ENCODE peak calls at places on chromosomes 7 and 10, in four cellular contexts. H is OCI-LY7, M is neuronal stem cell, E is keratinocyte. Z is an unnamed sample.

GRCh38 chr10:78634389-78634815 is 434.4 kb upstream of the ZMIZ1 start:
- DNase-seq in H (peak), E (no peak), M (no peak), Z (peak)

GRCh38 chr10:23095966-23096813 is 811 bp downstream of the MSRB2 start:
- DNase-seq in E (no peak), M (peak), H (peak), Z (no peak)

GRCh38 chr7:75823198-75823910 is 9.7 kb upstream of the CCL24 start:
- DNase-seq in H (no peak), M (no peak), E (no peak), Z (peak)

GRCh38 chr10:119270893-119271361 is 63.6 kb downstream of the GRK5 start:
- DNase-seq in H (no peak), E (no peak), M (no peak), Z (peak)

GRCh38 chr10:53765311-53765710 is 992.7 kb upstream of the MBL2 start:
- DNase-seq in E (no peak), M (no peak), H (no peak), Z (no peak)

GRCh38 chr7:12942599-12942998 is 255.2 kb downstream of the ARL4A start:
- DNase-seq in E (no peak), M (no peak), H (no peak), Z (no peak)

GRCh38 chr7:12951397-12951801 is 264.0 kb downstream of the ARL4A start:
- DNase-seq in E (no peak), H (no peak), M (no peak), Z (peak)

GRCh38 chr7:40469481-40469880 is 334.7 kb downstream of the SUGCT start:
- DNase-seq in M (no peak), E (no peak), H (no peak), Z (no peak)

GRCh38 chr7:100493476-100494264 is 9.9 kb downstream of the NYAP1 start:
- DNase-seq in E (no peak), M (no peak), H (peak), Z (no peak)

GRCh38 chr10:14822879-14823755 is 14.7 kb downstream of the CDNF start:
- DNase-seq in E (no peak), H (peak), M (peak), Z (peak)

GRCh38 chr10:64112697-64113367 is 591.6 kb downstream of the REEP3 start:
- DNase-seq in E (no peak), H (no peak), M (no peak), Z (no peak)

GRCh38 chr10:48526846-48527505 is 77.9 kb downstream of the ARHGAP22 start:
- DNase-seq in E (no peak), H (no peak), M (no peak), Z (no peak)

GRCh38 chr10:82826132-82826531 is 951.1 kb downstream of the NRG3 start:
- DNase-seq in H (no peak), M (no peak), E (peak), Z (no peak)

GRCh38 chr7:142868188-142868811 is 13.4 kb downstream of the EPHB6 start:
- DNase-seq in H (no peak), M (no peak), E (no peak), Z (peak)

GRCh38 chr10:132526676-132527075 is 10.9 kb upstream of the INPP5A start:
- DNase-seq in E (no peak), H (no peak), M (no peak), Z (no peak)

GRCh38 chr10:68604441-68604840 is 44.3 kb downstream of the TET1 start:
- DNase-seq in E (no peak), H (no peak), M (no peak), Z (no peak)

GRCh38 chr7:51123322-51124021 is 193.1 kb downstream of the COBL start:
- DNase-seq in E (peak), M (no peak), H (no peak), Z (peak)

GRCh38 chr10:86263907-86264306 is 102.7 kb downstream of the GRID1 start:
- DNase-seq in H (no peak), M (no peak), E (no peak), Z (no peak)

GRCh38 chr10:110820321-110820814 is 51.4 kb upstream of the PDCD4 start:
- DNase-seq in E (no peak), M (no peak), H (no peak), Z (no peak)

GRCh38 chr7:35722054-35722849 is 27.3 kb upstream of the HERPUD2 start:
- DNase-seq in E (no peak), M (no peak), H (peak), Z (no peak)

GRCh38 chr10:72687035-72687434 is 4.9 kb upstream of the MCU start:
- DNase-seq in H (no peak), M (no peak), E (no peak), Z (no peak)

GRCh38 chr7:131108212-131108980 is 219.3 kb upstream of the MKLN1 start:
- DNase-seq in H (peak), M (no peak), E (no peak), Z (no peak)

GRCh38 chr10:17838080-17838634 is 29.0 kb downstream of the MRC1 start:
- DNase-seq in M (no peak), H (no peak), E (no peak), Z (no peak)

GRCh38 chr10:103660364-103661197 is 167.1 kb downstream of the NEURL1 start:
- DNase-seq in H (no peak), E (no peak), M (no peak), Z (no peak)

GRCh38 chr10:126628746-126629145 is 41.7 kb downstream of the C10orf90 start:
- DNase-seq in H (no peak), M (no peak), E (no peak), Z (no peak)

GRCh38 chr7:16627236-16627635 is 18.3 kb downstream of the ANKMY2 start:
- DNase-seq in E (no peak), H (no peak), M (no peak), Z (no peak)

GRCh38 chr7:129501760-129502707 is at the start of gene SMKR1:
- DNase-seq in M (peak), E (no peak), H (peak), Z (peak)

GRCh38 chr7:12139421-12139820 is 71.7 kb upstream of the TMEM106B start:
- DNase-seq in E (no peak), M (no peak), H (no peak), Z (peak)

GRCh38 chr7:4714767-4715384 is 32.8 kb downstream of the FOXK1 start:
- DNase-seq in E (no peak), H (no peak), M (no peak), Z (no peak)
- H3K4me3 ChIP-seq in E (no peak), H (no peak), M (no peak), Z (no peak)

DNA sequence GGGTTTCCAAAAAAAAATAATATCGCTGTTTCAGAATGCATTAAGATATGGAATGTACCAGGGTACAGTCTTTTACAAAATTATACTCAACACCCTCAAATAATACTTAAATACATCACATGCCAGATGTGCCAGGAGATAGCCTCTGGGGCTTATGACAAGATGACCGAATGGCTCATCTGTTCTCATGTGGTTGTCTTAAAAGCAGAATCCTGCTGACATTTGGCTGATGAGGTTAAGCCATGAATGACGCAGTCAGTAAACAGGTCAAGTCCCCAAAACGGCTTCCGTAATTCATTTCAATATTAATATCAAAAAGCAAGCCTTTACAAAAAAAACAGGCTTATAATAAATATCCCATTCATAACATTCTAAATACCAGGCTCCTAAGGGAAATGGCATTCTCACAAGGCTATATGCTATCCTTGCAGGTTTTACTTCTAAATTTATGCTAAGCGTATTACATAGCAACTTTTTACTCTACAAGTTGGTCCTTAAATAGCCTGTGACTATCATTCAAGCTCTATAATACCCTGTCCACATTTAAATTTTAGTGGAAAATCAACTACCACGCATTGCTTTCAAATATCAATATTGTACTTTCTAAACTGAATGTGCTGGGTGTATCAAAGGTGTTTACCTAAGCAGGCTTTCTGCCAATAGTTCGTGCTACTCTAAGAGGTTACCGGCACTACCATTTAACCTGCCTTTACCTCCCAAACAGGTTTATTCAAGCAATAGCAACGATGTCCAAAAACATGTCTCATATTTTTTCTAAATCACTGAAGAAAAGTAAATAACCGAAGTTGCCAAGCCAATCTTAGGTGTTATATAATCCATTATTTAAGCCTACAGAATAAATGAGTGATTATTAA is 15.6 kb downstream of the SMURF1 start:
- DNase-seq in H (no peak), E (no peak), M (no peak), Z (no peak)
- H3K4me3 ChIP-seq in H (no peak), E (no peak), M (no peak), Z (no peak)

GRCh38 chr7:26102176-26102575 is 49.8 kb upstream of the NFE2L3 start:
- DNase-seq in H (no peak), E (no peak), M (no peak), Z (no peak)
- H3K4me3 ChIP-seq in H (peak), E (no peak), M (peak), Z (no peak)

GRCh38 chr10:113199459-113199858 is 249.4 kb downstream of the TCF7L2 start:
- DNase-seq in M (no peak), H (no peak), E (no peak), Z (no peak)
- H3K4me3 ChIP-seq in M (no peak), H (no peak), E (no peak), Z (no peak)

DNA sequence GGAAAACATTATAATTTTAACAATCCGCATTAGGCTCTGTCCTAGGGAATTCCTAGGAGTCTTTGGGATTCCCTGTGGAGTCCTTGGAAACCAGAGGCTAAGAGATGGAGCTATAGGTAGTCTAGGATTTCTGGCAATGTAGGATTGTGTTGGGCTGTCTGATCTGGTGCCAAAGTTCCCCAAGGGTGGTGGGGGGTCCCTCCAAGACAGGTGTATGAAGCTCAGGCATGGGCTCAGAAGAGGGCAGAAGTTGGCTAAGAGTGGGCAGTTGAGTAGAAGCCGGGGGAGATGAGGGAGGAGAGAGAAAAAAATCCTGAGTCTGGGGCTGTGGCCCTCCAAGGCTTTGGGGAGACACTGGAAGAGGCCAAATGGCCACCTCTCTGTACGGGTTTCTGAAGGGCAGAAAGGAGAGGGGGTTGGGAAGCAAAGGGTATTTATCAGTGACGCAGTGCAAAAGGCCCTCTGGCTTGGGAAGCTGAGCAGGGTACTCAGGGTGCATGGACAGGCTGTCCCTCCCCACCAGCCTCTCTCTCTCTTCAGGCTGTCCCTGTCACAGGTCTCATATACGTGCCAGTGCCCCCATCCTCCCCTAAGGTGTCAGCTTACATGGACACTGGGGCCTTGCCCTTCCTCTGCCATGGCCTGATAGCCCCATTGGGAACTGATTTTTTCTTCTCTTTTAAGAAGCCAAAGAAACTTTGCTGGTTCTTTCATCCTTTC is 923 bp downstream of the HOXA6 start:
- DNase-seq in H (no peak), M (no peak), E (no peak), Z (no peak)
- H3K4me3 ChIP-seq in H (no peak), M (no peak), E (no peak), Z (no peak)

GRCh38 chr10:99930731-99931550 is 78.8 kb downstream of the DNMBP start:
- DNase-seq in E (peak), H (no peak), M (no peak), Z (peak)

GRCh38 chr10:99924856-99925255 is 84.9 kb downstream of the DNMBP start:
- DNase-seq in M (no peak), E (no peak), H (no peak), Z (no peak)

GRCh38 chr10:99926925-99927718 is 82.6 kb downstream of the DNMBP start:
- DNase-seq in H (no peak), E (no peak), M (no peak), Z (peak)

GRCh38 chr10:99929360-99929759 is 80.4 kb downstream of the DNMBP start:
- DNase-seq in H (no peak), M (no peak), E (no peak), Z (no peak)

DNA sequence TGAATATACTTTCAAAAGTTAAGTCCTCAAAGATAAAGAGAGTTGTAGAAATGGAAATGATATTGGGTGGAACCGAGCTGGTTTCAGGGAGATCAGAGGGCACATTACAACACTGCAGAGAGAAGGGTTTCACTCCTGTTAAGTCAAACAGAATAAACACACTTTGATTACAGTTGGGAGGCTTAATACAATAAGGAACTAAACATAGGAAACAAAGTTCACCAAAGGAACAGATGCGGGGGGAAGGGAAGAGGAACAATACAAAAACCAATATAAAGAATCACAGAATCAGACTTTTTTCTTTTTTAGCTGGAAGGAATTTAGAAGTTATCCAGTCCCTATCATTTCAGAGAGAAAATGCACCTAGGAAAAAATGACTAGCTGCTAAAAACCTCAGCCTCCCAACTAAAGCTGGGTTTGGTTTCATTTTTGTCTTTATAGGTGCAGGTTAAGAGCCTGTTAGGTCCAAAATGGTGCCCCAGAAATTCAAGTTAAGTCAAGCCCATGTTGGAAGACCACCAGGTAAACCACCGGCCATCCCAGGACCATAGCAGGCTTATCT is 81.9 kb downstream of the DNMBP start:
- DNase-seq in E (no peak), H (no peak), M (no peak), Z (peak)
- H3K4me3 ChIP-seq in E (no peak), H (no peak), M (no peak), Z (peak)

GRCh38 chr10:124912487-124912886 is 29.4 kb upstream of the ZRANB1 start:
- DNase-seq in H (no peak), M (no peak), E (no peak), Z (no peak)

GRCh38 chr10:124913167-124913566 is 28.8 kb upstream of the ZRANB1 start:
- DNase-seq in E (no peak), H (no peak), M (no peak), Z (no peak)

GRCh38 chr10:124911124-124912051 is 30.5 kb upstream of the ZRANB1 start:
- DNase-seq in E (no peak), H (no peak), M (no peak), Z (no peak)

GRCh38 chr10:124909563-124909962 is 32.4 kb upstream of the ZRANB1 start:
- DNase-seq in M (no peak), E (no peak), H (no peak), Z (no peak)

GRCh38 chr10:124912052-124912435 is 29.9 kb upstream of the ZRANB1 start:
- DNase-seq in H (no peak), M (no peak), E (no peak), Z (no peak)
- H3K4me3 ChIP-seq in H (no peak), M (no peak), E (no peak), Z (no peak)

GRCh38 chr7:48038815-48039496 is 3.6 kb downstream of the C7orf57 start:
- DNase-seq in M (no peak), E (no peak), H (no peak), Z (no peak)

GRCh38 chr7:48042216-48042615 is 6.9 kb downstream of the C7orf57 start:
- DNase-seq in M (no peak), E (no peak), H (no peak), Z (no peak)

GRCh38 chr7:48040944-48041664 is 5.8 kb downstream of the C7orf57 start:
- DNase-seq in E (no peak), H (no peak), M (no peak), Z (no peak)

GRCh38 chr7:48045205-48045765 is 9.9 kb downstream of the C7orf57 start:
- DNase-seq in H (no peak), M (no peak), E (no peak), Z (no peak)

GRCh38 chr7:48041665-48041995 is 6.3 kb downstream of the C7orf57 start:
- DNase-seq in E (peak), H (no peak), M (no peak), Z (no peak)
- H3K4me3 ChIP-seq in E (no peak), H (no peak), M (no peak), Z (no peak)

DNA sequence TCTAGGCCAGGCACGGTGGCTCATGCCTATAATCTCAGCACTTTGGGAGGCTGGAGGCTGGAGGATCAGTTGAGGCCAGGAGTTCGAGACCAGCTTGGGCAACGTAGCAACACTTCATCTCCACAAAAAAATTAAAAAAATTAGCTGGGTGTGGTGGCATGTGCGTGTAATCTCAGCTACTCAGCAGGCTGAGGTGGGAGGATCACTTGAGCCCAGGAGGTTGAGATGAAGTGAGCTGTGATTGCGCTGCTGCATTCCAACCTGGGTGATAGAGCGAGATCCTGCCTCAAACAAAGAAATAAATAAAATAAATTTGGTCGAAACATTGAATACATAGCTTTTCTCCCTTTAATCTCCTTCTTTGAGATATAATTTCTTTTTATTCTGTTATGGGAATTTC is 80.6 kb upstream of the ITGB1 start:
- DNase-seq in E (no peak), M (no peak), H (no peak), Z (no peak)
- H3K4me3 ChIP-seq in E (no peak), M (no peak), H (no peak), Z (no peak)